ENCODE peak calls at places on chromosomes 7 and 10, in nine cellular contexts. K is stomach, W is Panc1, U is breast epithelium, Q is endothelial cell of umbilical vein, R is transverse colon, F is spleen, L is H1, Y is sigmoid colon. G is an unnamed sample.
A peak's percentile ranks its signal among the peaks of the same experiment; 100 is the strongest.

GRCh38 chr7:17406756-17407155 is 108.3 kb downstream of the AHR start:
- DNase-seq in K (no peak), W (no peak), U (no peak), Q (no peak), R (no peak), F (no peak), L (no peak), Y (no peak), G (no peak)

GRCh38 chr10:79237801-79238520 is 109.3 kb upstream of the PPIF start:
- DNase-seq in K (no peak), W (no peak), U (no peak), Q (peak; percentile 27), R (no peak), F (no peak), L (no peak), Y (no peak), G (no peak)

GRCh38 chr10:97020452-97021400 is 165.0 kb downstream of the SLIT1 start:
- DNase-seq in K (peak; percentile 30), W (no peak), U (no peak), Q (no peak), R (no peak), F (no peak), L (no peak), Y (peak; percentile 83), G (no peak)

GRCh38 chr10:117547301-117548153 is 5.0 kb downstream of the EMX2 start:
- DNase-seq in K (no peak), W (no peak), U (no peak), Q (no peak), R (no peak), F (no peak), L (no peak), Y (no peak), G (no peak)

GRCh38 chr10:72002354-72003295 is 38.4 kb downstream of the CHST3 start:
- DNase-seq in K (no peak), W (no peak), U (no peak), Q (no peak), R (no peak), F (no peak), L (no peak), Y (no peak), G (no peak)

GRCh38 chr10:36602374-36602773 is 523.0 kb upstream of the ANKRD30A start:
- DNase-seq in K (no peak), W (no peak), U (no peak), Q (peak; percentile 77), R (no peak), F (no peak), L (no peak), Y (no peak), G (no peak)

GRCh38 chr7:133303931-133304330 is 51.1 kb downstream of the EXOC4 start:
- DNase-seq in K (no peak), W (no peak), U (no peak), Q (no peak), R (no peak), F (no peak), L (no peak), Y (no peak), G (no peak)

GRCh38 chr7:47896809-47897423 is 51.4 kb downstream of the PKD1L1 start:
- DNase-seq in K (no peak), W (no peak), U (no peak), Q (no peak), R (no peak), F (no peak), L (no peak), Y (no peak), G (no peak)

GRCh38 chr7:2666588-2667250 is 21.3 kb upstream of the AMZ1 start:
- DNase-seq in K (no peak), W (no peak), U (no peak), Q (no peak), R (no peak), F (no peak), L (no peak), Y (no peak), G (no peak)

GRCh38 chr7:151924001-151924400 is 32.2 kb upstream of the GALNTL5 start:
- DNase-seq in K (no peak), W (no peak), U (no peak), Q (no peak), R (no peak), F (peak; percentile 75), L (no peak), Y (no peak), G (no peak)

GRCh38 chr10:132198068-132198370 is 11.3 kb downstream of the DPYSL4 start:
- DNase-seq in K (no peak), W (no peak), U (no peak), Q (no peak), R (no peak), F (no peak), L (no peak), Y (no peak), G (peak; percentile 38)

GRCh38 chr7:5214236-5214635 is 24.2 kb downstream of the WIPI2 start:
- DNase-seq in K (no peak), W (no peak), U (no peak), Q (no peak), R (no peak), F (peak; percentile 32), L (no peak), Y (peak; percentile 26), G (no peak)

GRCh38 chr7:155467846-155468821 is 10.2 kb downstream of the EN2 start:
- DNase-seq in K (no peak), W (no peak), U (no peak), Q (no peak), R (no peak), F (peak; percentile 70), L (peak; percentile 82), Y (no peak), G (no peak)

GRCh38 chr10:17001961-17002749 is 127.5 kb downstream of the CUBN start:
- DNase-seq in K (no peak), W (no peak), U (no peak), Q (peak; percentile 35), R (peak; percentile 33), F (no peak), L (no peak), Y (no peak), G (no peak)
- TF ChIP-seq POLR2AphosphoS5 in K (peak; percentile 40), W (no peak), U (peak; percentile 49), Q (no peak), R (no peak), F (peak; percentile 23), L (no peak), Y (peak; percentile 39), G (peak; percentile 40)

DNA sequence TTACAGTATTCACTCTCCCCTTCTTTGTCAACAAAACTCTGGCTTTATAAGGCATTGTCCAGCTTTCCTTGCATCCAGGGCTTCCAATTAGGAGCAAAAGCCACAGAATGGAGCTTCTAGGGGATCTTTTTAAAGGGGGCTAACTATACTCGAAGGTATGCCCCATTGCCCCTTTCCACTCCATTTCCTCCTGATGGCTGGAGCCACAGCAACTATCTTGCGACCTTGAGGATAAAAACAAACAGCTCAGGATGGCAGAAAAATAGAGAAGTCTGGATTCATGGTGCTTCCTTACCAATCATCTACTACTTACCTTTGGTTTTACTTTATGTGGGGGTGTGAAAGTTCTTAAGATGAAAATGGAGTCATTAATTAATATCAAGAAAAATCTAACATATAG is 206.3 kb upstream of the PODXL start:
- DNase-seq in K (no peak), W (no peak), U (no peak), Q (no peak), R (no peak), F (no peak), L (no peak), Y (no peak), G (no peak)
- H3K27me3 ChIP-seq in K (peaks cover 9% of the 10 kb centered on the region), W (peaks cover 20% of the 10 kb centered on the region), U (peaks cover 31% of the 10 kb centered on the region), Q (peaks cover 5% of the 10 kb centered on the region), R (peaks cover 4% of the 10 kb centered on the region), F (peaks cover 23% of the 10 kb centered on the region), L (no peaks in the 10 kb centered on the region), Y (no peaks in the 10 kb centered on the region), G (peaks cover 7% of the 10 kb centered on the region)

GRCh38 chr10:68600041-68600778 is 40.1 kb downstream of the TET1 start:
- DNase-seq in K (peak; percentile 65), W (peak; percentile 20), U (peak; percentile 53), Q (peak; percentile 86), R (peak; percentile 66), F (peak; percentile 86), L (peak; percentile 86), Y (peak; percentile 82), G (peak; percentile 66)

GRCh38 chr10:68597407-68597806 is 37.3 kb downstream of the TET1 start:
- DNase-seq in K (no peak), W (no peak), U (no peak), Q (no peak), R (no peak), F (no peak), L (no peak), Y (no peak), G (no peak)

GRCh38 chr10:68601490-68602265 is 41.5 kb downstream of the TET1 start:
- DNase-seq in K (no peak), W (no peak), U (no peak), Q (no peak), R (no peak), F (no peak), L (no peak), Y (no peak), G (no peak)

GRCh38 chr10:68599754-68600040 is 39.6 kb downstream of the TET1 start:
- DNase-seq in K (no peak), W (no peak), U (no peak), Q (no peak), R (no peak), F (no peak), L (no peak), Y (no peak), G (no peak)

DNA sequence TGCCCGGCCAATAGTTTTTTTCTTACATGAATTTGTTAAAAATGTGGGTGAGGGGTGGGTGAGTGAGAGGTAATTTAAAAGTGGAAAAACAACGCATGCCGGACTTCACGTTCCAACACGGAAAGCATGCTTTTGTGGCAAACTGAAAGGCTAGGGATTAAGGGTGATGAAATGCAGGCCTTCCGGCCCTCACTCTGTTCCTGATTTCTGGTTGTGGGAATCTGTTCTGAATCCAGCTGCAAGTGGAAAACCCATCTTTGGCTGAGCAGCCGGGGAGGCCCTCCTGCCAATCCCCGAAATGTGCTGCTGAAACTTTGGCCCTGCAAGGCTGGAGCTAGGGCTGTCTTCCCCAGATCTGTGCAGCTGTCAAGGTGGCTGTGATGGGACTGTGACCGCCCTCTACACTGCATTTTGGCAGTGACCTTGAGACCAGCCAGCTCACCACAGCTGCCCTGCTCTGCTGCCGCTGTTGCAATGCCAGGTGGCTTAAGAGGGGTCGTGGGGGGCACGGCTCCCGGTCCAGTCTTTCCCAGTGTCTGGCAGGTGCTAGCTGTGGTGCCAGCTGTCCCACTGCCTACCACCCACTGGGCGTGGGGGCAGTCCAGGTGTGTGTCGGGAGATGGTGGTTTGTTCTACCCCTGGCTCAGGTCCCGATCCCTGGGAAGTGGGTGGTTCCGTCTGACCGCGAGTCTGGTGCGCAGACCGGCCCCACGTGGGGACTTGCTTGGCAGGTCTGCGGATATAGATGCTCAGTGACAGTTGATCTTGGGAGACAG is 39.0 kb downstream of the TET1 start:
- DNase-seq in K (peak; percentile 55), W (no peak), U (no peak), Q (no peak), R (peak; percentile 19), F (peak; percentile 76), L (peak; percentile 57), Y (peak; percentile 75), G (peak; percentile 64)
- H3K4me3 ChIP-seq in K (peak overlapping the region; percentile 48), W (peak overlapping the region; percentile 40), U (peak overlapping the region; percentile 40), Q (no peak overlapping the region), R (no peak overlapping the region), F (peak overlapping the region; percentile 54), L (peak overlapping the region; percentile 35), Y (peak overlapping the region; percentile 46), G (peak overlapping the region; percentile 52)

GRCh38 chr10:129796611-129797420 is 167.3 kb downstream of the EBF3 start:
- DNase-seq in K (no peak), W (no peak), U (no peak), Q (no peak), R (no peak), F (no peak), L (no peak), Y (no peak), G (no peak)

GRCh38 chr10:129799942-129800341 is 164.1 kb downstream of the EBF3 start:
- DNase-seq in K (peak; percentile 8), W (no peak), U (no peak), Q (no peak), R (no peak), F (no peak), L (no peak), Y (no peak), G (no peak)

GRCh38 chr10:129800796-129801340 is 163.2 kb downstream of the EBF3 start:
- DNase-seq in K (peak; percentile 21), W (no peak), U (no peak), Q (no peak), R (no peak), F (no peak), L (no peak), Y (no peak), G (no peak)
- TF ChIP-seq POLR2AphosphoS5 in K (no peak), W (no peak), U (no peak), Q (no peak), R (no peak), F (no peak), L (no peak), Y (no peak), G (no peak)

G was measured in suprapubic skin.